ENCODE peak calls at places on chromosome 16, in five cellular contexts. G is HepG2, F is NB4, Z is K562, Y is endothelial cell of umbilical vein. O is an unnamed sample.

GRCh38 chr16:1635070-1635469 is 22.9 kb downstream of the CRAMP1 start:
- DNase-seq in G (no peak), F (peak), Z (no peak), Y (no peak), O (no peak)

GRCh38 chr16:585351-585750 is 4.5 kb upstream of the RAB40C start:
- DNase-seq in G (peak), F (no peak), Z (no peak), Y (no peak), O (peak)

GRCh38 chr16:31202402-31203385 is at the start of gene PYCARD:
- DNase-seq in G (no peak), F (peak), Z (peak), Y (peak), O (no peak)

GRCh38 chr16:87818533-87819161 is 50.7 kb downstream of the SLC7A5 start:
- DNase-seq in G (no peak), F (no peak), Z (no peak), Y (no peak), O (no peak)

GRCh38 chr16:4301177-4301576 is 14.7 kb upstream of the GLIS2 start:
- DNase-seq in G (no peak), F (no peak), Z (no peak), Y (no peak), O (no peak)

GRCh38 chr16:2467301-2468141 is 3.6 kb upstream of the NTN3 start:
- DNase-seq in G (no peak), F (peak), Z (no peak), Y (peak), O (peak)

GRCh38 chr16:9602201-9602600 is 510.8 kb downstream of the HAPSTR1 start:
- DNase-seq in G (no peak), F (no peak), Z (no peak), Y (no peak), O (no peak)

GRCh38 chr16:78763821-78764440 is 664.5 kb downstream of the WWOX start:
- DNase-seq in G (no peak), F (no peak), Z (no peak), Y (no peak), O (no peak)

GRCh38 chr16:85428168-85428898 is 184.8 kb upstream of the GSE1 start:
- DNase-seq in G (no peak), F (peak), Z (peak), Y (peak), O (peak)

GRCh38 chr16:30745082-30745481 is 3.1 kb upstream of the PHKG2 start:
- DNase-seq in G (peak), F (no peak), Z (no peak), Y (no peak), O (no peak)

GRCh38 chr16:8751481-8752311 is 45.7 kb downstream of the TMEM186 start:
- DNase-seq in G (peak), F (no peak), Z (no peak), Y (peak), O (peak)

GRCh38 chr16:878071-878784 is 77.7 kb upstream of the GNG13 start:
- DNase-seq in G (no peak), F (no peak), Z (no peak), Y (no peak), O (peak)

GRCh38 chr16:50585331-50585776 is 37.2 kb downstream of the NKD1 start:
- DNase-seq in G (no peak), F (no peak), Z (no peak), Y (no peak), O (no peak)

GRCh38 chr16:87017388-87018012 is 299.7 kb downstream of the C16orf95 start:
- DNase-seq in G (no peak), F (peak), Z (no peak), Y (peak), O (peak)

GRCh38 chr16:49216593-49216992 is 65.0 kb downstream of the CBLN1 start:
- DNase-seq in G (no peak), F (no peak), Z (no peak), Y (no peak), O (no peak)

GRCh38 chr16:78748471-78748929 is 649.0 kb downstream of the WWOX start:
- DNase-seq in G (no peak), F (no peak), Z (no peak), Y (no peak), O (no peak)

GRCh38 chr16:88731699-88732098 is 25.4 kb downstream of the CTU2 start:
- DNase-seq in G (no peak), F (no peak), Z (peak), Y (no peak), O (peak)

GRCh38 chr16:22081050-22081449 is 11.3 kb upstream of the VWA3A start:
- DNase-seq in G (no peak), F (no peak), Z (no peak), Y (no peak), O (no peak)

GRCh38 chr16:85269165-85269564 is 156.9 kb upstream of the CIBAR2 start:
- DNase-seq in G (no peak), F (no peak), Z (no peak), Y (no peak), O (no peak)

GRCh38 chr16:85908889-85909584 is 10.1 kb downstream of the IRF8 start:
- DNase-seq in G (no peak), F (no peak), Z (no peak), Y (no peak), O (no peak)

GRCh38 chr16:84156342-84156784 is 11.3 kb downstream of the DNAAF1 start:
- DNase-seq in G (no peak), F (no peak), Z (no peak), Y (no peak), O (no peak)

GRCh38 chr16:50796829-50797228 is 54.9 kb downstream of the CYLD start:
- DNase-seq in G (no peak), F (no peak), Z (no peak), Y (no peak), O (no peak)

GRCh38 chr16:21526923-21527807 is 72.2 kb upstream of the METTL9 start:
- DNase-seq in G (peak), F (no peak), Z (peak), Y (no peak), O (no peak)

GRCh38 chr16:59210955-59211541 is 476.9 kb upstream of the GOT2 start:
- DNase-seq in G (peak), F (no peak), Z (no peak), Y (peak), O (peak)

GRCh38 chr16:9946022-9946720 is 236.1 kb downstream of the GRIN2A start:
- DNase-seq in G (no peak), F (no peak), Z (no peak), Y (no peak), O (no peak)

GRCh38 chr16:57906385-57907316 is 64.3 kb downstream of the CNGB1 start:
- DNase-seq in G (no peak), F (no peak), Z (no peak), Y (peak), O (no peak)

GRCh38 chr16:72349719-72350118 is 177.8 kb upstream of the PMFBP1 start:
- DNase-seq in G (no peak), F (no peak), Z (no peak), Y (no peak), O (no peak)

GRCh38 chr16:4796982-4797804 is 2.0 kb downstream of the SMIM22 start:
- DNase-seq in G (no peak), F (no peak), Z (no peak), Y (no peak), O (no peak)

GRCh38 chr16:59048876-59049275 is 314.8 kb upstream of the GOT2 start:
- DNase-seq in G (no peak), F (no peak), Z (no peak), Y (peak), O (no peak)

GRCh38 chr16:1037023-1037933 is 35.3 kb upstream of the SSTR5 start:
- DNase-seq in G (no peak), F (peak), Z (no peak), Y (no peak), O (no peak)

GRCh38 chr16:15052747-15053476 is 3.0 kb downstream of the NTAN1 start:
- DNase-seq in G (no peak), F (peak), Z (no peak), Y (no peak), O (no peak)

GRCh38 chr16:16019488-16019887 is 70.1 kb downstream of the ABCC1 start:
- DNase-seq in G (no peak), F (no peak), Z (no peak), Y (no peak), O (peak)

GRCh38 chr16:88924834-88925539 is 52.0 kb downstream of the CBFA2T3 start:
- DNase-seq in G (peak), F (peak), Z (peak), Y (peak), O (peak)

GRCh38 chr16:67428146-67428731 is 2.7 kb upstream of the HSD11B2 start:
- DNase-seq in G (peak), F (peak), Z (peak), Y (peak), O (peak)

GRCh38 chr16:27169511-27170071 is 33.7 kb upstream of the KDM8 start:
- DNase-seq in G (peak), F (peak), Z (no peak), Y (peak), O (no peak)

GRCh38 chr16:3525951-3526350 is 25.1 kb downstream of the CLUAP1 start:
- DNase-seq in G (no peak), F (no peak), Z (no peak), Y (no peak), O (no peak)

GRCh38 chr16:35181422-35182030 is 1722.1 kb downstream of the TP53TG3F start:
- DNase-seq in G (no peak), F (no peak), Z (no peak), Y (no peak), O (no peak)

GRCh38 chr16:30924797-30925645 is 1.6 kb downstream of the FBXL19 start:
- DNase-seq in G (no peak), F (no peak), Z (no peak), Y (no peak), O (no peak)

GRCh38 chr16:89216315-89217137 is 977 bp upstream of the ZNF778 start:
- DNase-seq in G (peak), F (peak), Z (peak), Y (peak), O (peak)

GRCh38 chr16:81440888-81441663 is 3.5 kb upstream of the CMIP start:
- DNase-seq in G (peak), F (no peak), Z (no peak), Y (no peak), O (no peak)

GRCh38 chr16:81436381-81436780 is 8.2 kb upstream of the CMIP start:
- DNase-seq in G (no peak), F (no peak), Z (no peak), Y (no peak), O (no peak)

GRCh38 chr16:81435567-81435966 is 9.0 kb upstream of the CMIP start:
- DNase-seq in G (no peak), F (no peak), Z (no peak), Y (no peak), O (no peak)

GRCh38 chr16:81442220-81442908 is 2.2 kb upstream of the CMIP start:
- DNase-seq in G (no peak), F (no peak), Z (no peak), Y (no peak), O (no peak)

GRCh38 chr16:81437860-81438259 is 6.7 kb upstream of the CMIP start:
- DNase-seq in G (no peak), F (peak), Z (no peak), Y (no peak), O (no peak)
- TF ChIP-seq MYC in G (no peak), F (no peak), Z (no peak), Y (no peak), O (no peak)

GRCh38 chr16:56311208-56312027 is 113.9 kb downstream of the AMFR start:
- DNase-seq in G (no peak), F (peak), Z (no peak), Y (no peak), O (no peak)
- TF ChIP-seq MYC in G (no peak), F (no peak), Z (no peak), Y (no peak), O (no peak)

GRCh38 chr16:29663020-29663828 is at the start of gene SPN:
- DNase-seq in G (no peak), F (peak), Z (peak), Y (no peak), O (no peak)
- TF ChIP-seq MYC in G (no peak), F (peak), Z (peak), Y (no peak), O (no peak)

GRCh38 chr16:68927016-68927415 is 83.7 kb downstream of the TANGO6 start:
- DNase-seq in G (no peak), F (no peak), Z (no peak), Y (no peak), O (no peak)

GRCh38 chr16:68917541-68917940 is 74.2 kb downstream of the TANGO6 start:
- DNase-seq in G (no peak), F (no peak), Z (no peak), Y (no peak), O (no peak)

GRCh38 chr16:68923116-68923515 is 79.8 kb downstream of the TANGO6 start:
- DNase-seq in G (no peak), F (no peak), Z (no peak), Y (no peak), O (no peak)

GRCh38 chr16:68920349-68920748 is 77.0 kb downstream of the TANGO6 start:
- DNase-seq in G (no peak), F (no peak), Z (no peak), Y (no peak), O (no peak)

GRCh38 chr16:68921654-68922053 is 78.3 kb downstream of the TANGO6 start:
- DNase-seq in G (peak), F (no peak), Z (no peak), Y (no peak), O (peak)
- TF ChIP-seq MYC in G (no peak), F (no peak), Z (no peak), Y (no peak), O (no peak)

GRCh38 chr16:66298006-66298405 is 68.5 kb upstream of the CDH5 start:
- DNase-seq in G (no peak), F (no peak), Z (no peak), Y (no peak), O (no peak)

GRCh38 chr16:66298571-66299120 is 67.8 kb upstream of the CDH5 start:
- DNase-seq in G (no peak), F (no peak), Z (no peak), Y (no peak), O (no peak)

GRCh38 chr16:66300501-66300900 is 66.0 kb upstream of the CDH5 start:
- DNase-seq in G (no peak), F (no peak), Z (no peak), Y (no peak), O (no peak)

GRCh38 chr16:66299349-66299748 is 67.1 kb upstream of the CDH5 start:
- DNase-seq in G (no peak), F (peak), Z (no peak), Y (no peak), O (no peak)

DNA sequence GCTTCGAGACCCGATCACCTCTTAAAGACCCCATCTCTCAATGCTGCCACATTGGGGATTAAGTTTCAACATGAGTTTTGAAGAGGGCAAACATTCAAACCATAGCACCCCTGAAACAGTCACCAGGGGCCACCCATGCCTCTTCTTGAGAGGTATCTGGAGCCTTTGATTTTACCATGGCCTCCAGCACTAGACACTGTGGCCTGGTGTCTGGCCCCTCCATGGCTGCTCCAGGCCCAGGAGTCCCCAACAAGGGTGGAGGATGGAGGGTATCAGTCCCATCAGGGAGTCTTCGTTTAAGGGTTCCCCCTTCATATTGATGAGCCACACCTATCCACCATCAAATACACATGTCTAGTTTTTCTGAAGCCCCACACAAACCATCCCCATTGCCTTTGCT is 66.5 kb upstream of the CDH5 start:
- DNase-seq in G (no peak), F (no peak), Z (no peak), Y (no peak), O (no peak)
- TF ChIP-seq MYC in G (no peak), F (no peak), Z (no peak), Y (no peak), O (no peak)

GRCh38 chr16:12461201-12461600 is 342.5 kb downstream of the CPPED1 start:
- DNase-seq in G (no peak), F (no peak), Z (no peak), Y (no peak), O (no peak)

GRCh38 chr16:12458051-12458450 is 345.6 kb downstream of the CPPED1 start:
- DNase-seq in G (no peak), F (no peak), Z (no peak), Y (no peak), O (no peak)

GRCh38 chr16:12459401-12459791 is 344.3 kb downstream of the CPPED1 start:
- DNase-seq in G (no peak), F (peak), Z (no peak), Y (no peak), O (no peak)

GRCh38 chr16:12458591-12459400 is 344.9 kb downstream of the CPPED1 start:
- DNase-seq in G (no peak), F (peak), Z (no peak), Y (no peak), O (no peak)

GRCh38 chr16:12459993-12460392 is 343.7 kb downstream of the CPPED1 start:
- DNase-seq in G (no peak), F (no peak), Z (no peak), Y (no peak), O (no peak)
- TF ChIP-seq MYC in G (no peak), F (no peak), Z (no peak), Y (no peak), O (no peak)